ENCODE peak calls at places on chromosomes 12 and 14, in five cellular contexts. D is chondrocyte; R is stimulated activated CD8-positive, alpha-beta memory T cell treated with anti-CD3 and anti-CD28 coated beads, Interleukin-4, amount 100 ng/mL, for 1 hour; Z is Caki2; I is MG63. H is an unnamed sample.

GRCh38 chr12:572532-572899 is 90.7 kb downstream of the NINJ2 start:
- DNase-seq in Z (no peak), I (peak; percentile 30), R (no peak), D (no peak), H (no peak)

GRCh38 chr14:101111620-101112290 is 208.2 kb upstream of the RTL1 start:
- DNase-seq in D (no peak), Z (no peak), I (no peak), R (no peak), H (no peak)

GRCh38 chr14:88129306-88130056 is 124.5 kb downstream of the GPR65 start:
- DNase-seq in I (peak; percentile 61), R (no peak), D (no peak), Z (no peak), H (no peak)

GRCh38 chr12:48601013-48601756 is 31.3 kb upstream of the LALBA start:
- DNase-seq in D (no peak), Z (no peak), I (no peak), R (no peak), H (no peak)

GRCh38 chr12:103013741-103014140 is 56.3 kb downstream of the ASCL1 start:
- DNase-seq in I (no peak), Z (no peak), D (no peak), R (no peak), H (no peak)

GRCh38 chr12:80648866-80649265 is 58.6 kb upstream of the MYF6 start:
- DNase-seq in Z (no peak), I (no peak), R (no peak), D (no peak), H (no peak)

GRCh38 chr12:113259499-113259953 is 38.3 kb downstream of the TPCN1 start:
- DNase-seq in R (no peak), Z (peak; percentile 83), D (peak; percentile 48), I (peak; percentile 55), H (no peak)

GRCh38 chr12:69885656-69886055 is 60.6 kb downstream of the MYRFL start:
- DNase-seq in I (no peak), R (no peak), D (no peak), Z (no peak), H (no peak)

GRCh38 chr12:122106891-122107660 is 28.5 kb downstream of the MLXIP start:
- DNase-seq in D (no peak), I (no peak), Z (no peak), R (no peak), H (peak; percentile 94)

GRCh38 chr12:116137318-116137717 is 140.2 kb downstream of the MED13L start:
- DNase-seq in R (no peak), Z (no peak), D (no peak), I (no peak), H (no peak)

GRCh38 chr12:26861690-26862089 is 28.7 kb upstream of the ITPR2 start:
- DNase-seq in Z (no peak), D (no peak), R (no peak), I (no peak), H (no peak)

H was measured in NCI-H187 treated with DMSO at 0.1 percent for 48 hours.